ENCODE peak calls at places on chromosomes 2 and 18, in four cellular contexts. S is K562, M is WTC11, Y is GM12878. H is an unnamed sample.

GRCh38 chr2:28835787-28836186 is 25.2 kb downstream of the SPDYA start:
- DNase-seq in M (no peak), S (no peak), Y (no peak), H (no peak)

GRCh38 chr2:108787209-108787558 is 613 bp downstream of the CCDC138 start:
- DNase-seq in S (no peak), Y (no peak), M (no peak), H (peak; percentile 44)

GRCh38 chr18:45110577-45111506 is 430.2 kb downstream of the SETBP1 start:
- DNase-seq in M (no peak), Y (no peak), S (no peak), H (no peak)

GRCh38 chr2:6352906-6353515 is 512.7 kb downstream of the CMPK2 start:
- DNase-seq in M (peak; percentile 12), Y (no peak), S (no peak), H (peak; percentile 59)

GRCh38 chr2:39499336-39499735 is 62.3 kb upstream of the MAP4K3 start:
- DNase-seq in S (no peak), Y (no peak), M (no peak), H (no peak)

GRCh38 chr18:75638597-75639467 is 211.3 kb upstream of the SMIM21 start:
- DNase-seq in Y (no peak), M (no peak), S (no peak), H (no peak)

GRCh38 chr18:21081425-21081824 is 30.2 kb downstream of the ROCK1 start:
- DNase-seq in M (no peak), S (no peak), Y (no peak), H (no peak)

GRCh38 chr2:34099377-34099776 is 500.3 kb upstream of the FAM98A start:
- DNase-seq in S (no peak), M (no peak), Y (no peak), H (no peak)

GRCh38 chr18:45245036-45245638 is 370.1 kb upstream of the SLC14A2 start:
- DNase-seq in Y (no peak), S (no peak), M (no peak), H (peak; percentile 39)

GRCh38 chr2:164567335-164567989 is 53.8 kb downstream of the GRB14 start:
- DNase-seq in S (no peak), M (no peak), Y (no peak), H (no peak)

GRCh38 chr2:164561991-164562390 is 59.3 kb downstream of the GRB14 start:
- DNase-seq in M (no peak), S (no peak), Y (no peak), H (no peak)

GRCh38 chr2:164568317-164568716 is 53.0 kb downstream of the GRB14 start:
- DNase-seq in S (no peak), M (no peak), Y (no peak), H (no peak)

GRCh38 chr2:164562666-164563065 is 58.6 kb downstream of the GRB14 start:
- DNase-seq in M (no peak), Y (no peak), S (no peak), H (no peak)

GRCh38 chr2:164565345-164565744 is 55.9 kb downstream of the GRB14 start:
- DNase-seq in S (no peak), Y (no peak), M (no peak), H (no peak)
- TF ChIP-seq USF1 in S (no peak), Y (no peak), M (no peak), H (no peak)

GRCh38 chr2:27324720-27325119 is 1.8 kb upstream of the MPV17 start:
- DNase-seq in S (no peak), Y (no peak), M (no peak), H (no peak)

GRCh38 chr2:27323592-27324285 is 842 bp upstream of the MPV17 start:
- DNase-seq in Y (no peak), M (no peak), S (no peak), H (no peak)

GRCh38 chr2:27322301-27322765 is 564 bp downstream of the MPV17 start:
- DNase-seq in S (no peak), Y (no peak), M (no peak), H (peak; percentile 49)

GRCh38 chr2:27322766-27323591 is at the start of gene MPV17:
- DNase-seq in Y (peak; percentile 61), M (peak; percentile 91), S (peak; percentile 96), H (peak; percentile 98)

GRCh38 chr2:27320958-27321543 is 1.8 kb downstream of the MPV17 start:
- DNase-seq in Y (no peak), S (peak; percentile 83), M (peak; percentile 37), H (peak; percentile 66)
- TF ChIP-seq USF1 in Y (no peak), S (no peak), M (no peak), H (no peak)

GRCh38 chr2:85694052-85695025 is at the start of gene GNLY:
- DNase-seq in Y (no peak), S (no peak), M (no peak), H (no peak)
- TF ChIP-seq USF1 in Y (no peak), S (no peak), M (no peak), H (no peak)

GRCh38 chr2:120528693-120529076 is 182.7 kb downstream of the INHBB start:
- DNase-seq in M (no peak), Y (no peak), S (no peak), H (no peak)
- TF ChIP-seq USF1 in M (no peak), Y (no peak), S (no peak), H (no peak)